ENCODE peak calls at places on chromosomes 16 and 17, in six cellular contexts. S, E, K, I, M and B are unnamed samples.

GRCh38 chr17:19392303-19392702 is 5.3 kb upstream of the MFAP4 start:
- DNase-seq in S (no peak), E (no peak), K (no peak), I (no peak), M (no peak), B (no peak)

GRCh38 chr17:57534863-57535651 is 210.0 kb downstream of the CCDC182 start:
- DNase-seq in S (no peak), E (no peak), K (no peak), I (no peak), M (no peak), B (no peak)

GRCh38 chr16:85463228-85463611 is 149.9 kb upstream of the GSE1 start:
- DNase-seq in S (no peak), E (no peak), K (no peak), I (no peak), M (no peak), B (no peak)

GRCh38 chr16:69322343-69322742 is 8.0 kb downstream of the PDF start:
- DNase-seq in S (no peak), E (no peak), K (no peak), I (no peak), M (no peak), B (no peak)

GRCh38 chr16:81170824-81171223 is 67.7 kb upstream of the BCO1 start:
- DNase-seq in S (no peak), E (no peak), K (no peak), I (no peak), M (no peak), B (no peak)

GRCh38 chr16:49604602-49605001 is 231.0 kb downstream of the C16orf78 start:
- DNase-seq in S (no peak), E (no peak), K (no peak), I (no peak), M (no peak), B (no peak)

GRCh38 chr16:48537909-48538745 is 71.9 kb downstream of the N4BP1 start:
- DNase-seq in S (no peak), E (peak), K (no peak), I (no peak), M (no peak), B (no peak)

GRCh38 chr17:54941285-54941684 is 27.2 kb downstream of the COX11 start:
- DNase-seq in S (no peak), E (no peak), K (no peak), I (no peak), M (no peak), B (no peak)

GRCh38 chr17:82242977-82243647 is 14.3 kb downstream of the SLC16A3 start:
- DNase-seq in S (peak), E (peak), K (no peak), I (no peak), M (peak), B (no peak)

GRCh38 chr17:33596904-33597303 is 303.8 kb upstream of the ASIC2 start:
- DNase-seq in S (no peak), E (no peak), K (no peak), I (no peak), M (no peak), B (no peak)

GRCh38 chr17:34307110-34307509 is 12.1 kb upstream of the CCL8 start:
- DNase-seq in S (no peak), E (peak), K (no peak), I (no peak), M (no peak), B (no peak)

GRCh38 chr16:27245276-27246231 is 23.0 kb downstream of the NSMCE1 start:
- DNase-seq in S (no peak), E (peak), K (no peak), I (peak), M (no peak), B (no peak)

GRCh38 chr17:17540278-17540906 is 44.2 kb upstream of the RASD1 start:
- DNase-seq in S (no peak), E (peak), K (no peak), I (no peak), M (no peak), B (no peak)

GRCh38 chr17:5758651-5759050 is 174.3 kb upstream of the NLRP1 start:
- DNase-seq in S (no peak), E (no peak), K (peak), I (no peak), M (no peak), B (no peak)

GRCh38 chr16:787261-787966 is 767 bp downstream of the RPUSD1 start:
- DNase-seq in S (no peak), E (no peak), K (no peak), I (no peak), M (no peak), B (no peak)

GRCh38 chr16:8905168-8905762 is 23.1 kb downstream of the LITAFD start:
- DNase-seq in S (no peak), E (no peak), K (peak), I (peak), M (no peak), B (no peak)

GRCh38 chr16:57043248-57043647 is 49.1 kb upstream of the CPNE2 start:
- DNase-seq in S (no peak), E (no peak), K (no peak), I (no peak), M (no peak), B (no peak)

GRCh38 chr17:67125924-67126323 is 81.6 kb downstream of the CACNG1 start:
- DNase-seq in S (no peak), E (no peak), K (no peak), I (no peak), M (no peak), B (no peak)

GRCh38 chr17:39966771-39967170 is 4.0 kb downstream of the GSDMA start:
- DNase-seq in S (no peak), E (no peak), K (no peak), I (no peak), M (no peak), B (no peak)

GRCh38 chr17:44865921-44866320 is 18.2 kb downstream of the HIGD1B start:
- DNase-seq in S (no peak), E (no peak), K (no peak), I (no peak), M (no peak), B (peak)

DNA sequence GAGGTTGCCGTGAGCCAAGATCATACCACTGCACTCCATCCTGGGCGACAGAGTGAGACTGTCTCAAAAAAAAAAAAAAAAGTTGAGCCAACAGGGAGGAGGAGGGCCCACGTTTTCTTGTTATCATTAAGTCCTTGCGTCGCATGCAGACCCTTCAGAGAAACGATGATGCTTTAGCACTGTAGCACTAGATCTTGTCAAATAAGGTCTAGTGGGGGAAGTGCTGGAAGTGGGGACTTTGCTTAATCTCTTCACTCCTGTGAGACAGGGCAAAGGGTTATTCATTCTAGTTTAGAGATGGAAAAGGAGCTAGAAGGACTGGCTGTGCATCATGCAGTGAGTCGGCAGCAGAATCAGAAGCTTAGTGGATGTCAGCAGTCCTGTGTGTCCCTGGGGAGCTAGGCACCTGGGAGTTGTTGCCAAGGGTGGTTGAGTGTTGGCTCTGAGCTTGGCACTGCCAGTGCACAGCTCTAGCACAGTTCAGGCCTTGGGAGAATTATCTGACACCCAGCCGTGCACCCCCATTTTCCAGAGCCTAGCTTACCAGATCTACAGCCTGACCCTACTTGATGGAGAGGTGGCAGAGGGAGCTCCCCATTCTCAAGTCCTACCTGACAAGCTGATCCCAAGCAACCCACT is 33.4 kb upstream of the TBX2 start:
- DNase-seq in S (no peak), E (no peak), K (no peak), I (no peak), M (no peak), B (no peak)
- H3K4me3 ChIP-seq in S (no peak), E (no peak), K (no peak), I (no peak), M (no peak), B (no peak)

GRCh38 chr16:76370344-76370743 is 93.1 kb downstream of the CNTNAP4 start:
- DNase-seq in S (no peak), E (no peak), K (no peak), I (no peak), M (no peak), B (no peak)
- H3K4me3 ChIP-seq in S (no peak), E (no peak), K (no peak), I (no peak), M (no peak), B (no peak)

DNA sequence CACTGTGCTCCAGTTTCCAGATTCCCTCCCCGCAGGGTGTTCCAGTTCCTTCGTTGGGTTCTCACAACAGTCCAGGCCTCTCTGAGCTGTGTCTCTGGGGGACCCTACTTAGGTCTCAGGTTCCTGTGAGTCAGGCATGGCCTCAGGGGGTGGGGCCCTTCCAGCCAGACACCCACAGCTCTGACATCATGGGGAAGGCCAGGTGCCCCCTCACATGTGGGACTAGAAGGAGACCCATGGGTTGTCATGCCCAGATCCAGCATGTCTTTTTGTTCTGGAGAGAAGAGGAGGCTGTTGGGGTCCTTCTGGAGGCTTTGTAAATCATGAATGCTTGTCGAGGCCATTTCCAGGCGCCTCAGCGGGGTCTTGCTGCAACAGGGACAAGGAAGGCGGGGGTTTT is 32.0 kb upstream of the NDRG4 start:
- DNase-seq in S (no peak), E (no peak), K (no peak), I (no peak), M (no peak), B (no peak)
- H3K4me3 ChIP-seq in S (no peak), E (no peak), K (no peak), I (no peak), M (no peak), B (no peak)

DNA sequence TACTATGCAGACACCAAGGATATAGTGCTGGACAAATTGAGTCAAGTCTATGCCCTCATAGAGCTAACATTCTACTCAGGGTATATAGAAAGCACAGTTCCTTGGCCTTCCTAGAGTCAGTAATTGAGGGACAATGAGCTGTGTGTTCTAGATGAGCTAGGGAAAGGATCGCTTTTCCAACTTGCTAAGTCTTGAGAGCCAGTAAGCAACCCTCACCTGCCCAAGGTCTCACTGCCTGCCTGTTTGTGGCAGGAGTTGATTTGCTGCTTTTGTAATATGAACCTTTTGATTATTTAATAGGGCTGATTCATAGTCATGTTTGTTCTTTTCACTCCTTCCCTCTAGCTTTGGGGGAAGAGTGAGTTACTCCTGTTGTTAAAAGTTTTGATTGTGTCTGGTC is 6.5 kb downstream of the DDX42 start:
- DNase-seq in S (peak), E (no peak), K (no peak), I (no peak), M (no peak), B (no peak)
- H3K4me3 ChIP-seq in S (no peak), E (no peak), K (no peak), I (no peak), M (no peak), B (no peak)

DNA sequence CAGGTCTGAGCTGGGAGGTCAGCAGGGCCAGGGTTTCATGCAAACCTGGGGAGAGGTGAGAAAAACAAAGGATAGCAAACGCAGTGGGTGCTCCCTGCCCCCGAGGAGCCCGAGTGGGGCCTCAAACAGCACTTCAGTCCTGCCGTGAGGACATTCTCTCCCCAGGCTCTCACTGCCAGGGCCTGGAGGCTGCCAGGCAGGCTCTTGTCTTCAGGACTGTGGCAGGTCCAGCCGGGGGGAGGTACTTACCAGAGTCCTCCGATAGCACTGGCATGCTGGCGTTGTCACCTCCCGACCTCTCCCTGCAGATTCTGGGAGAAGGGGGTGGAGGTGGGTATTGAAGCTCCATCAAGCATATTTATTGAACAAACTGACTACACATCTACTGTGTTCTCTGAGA is 1.3 kb downstream of the MPP3 start:
- DNase-seq in S (no peak), E (no peak), K (no peak), I (no peak), M (no peak), B (no peak)
- H3K4me3 ChIP-seq in S (no peak), E (no peak), K (no peak), I (peak), M (no peak), B (peak)